ENCODE peak calls at places on chromosome X, in seven cellular contexts. Z is sciatic nerve; J is central memory CD4-positive, alpha-beta T cell; M is progenitor cell of endocrine pancreas; S is KG1; B is GM12865; Q is HFFc6. X is an unnamed sample.
A peak's percentile ranks its signal among the peaks of the same experiment; 100 is the strongest.

GRCh38 chrX:112641449-112641848 is 38.3 kb downstream of the LHFPL1 start:
- DNase-seq in Z (no peak), J (no peak), M (no peak), S (no peak), B (peak; percentile 59), Q (no peak), X (no peak)

GRCh38 chrX:63424063-63424462 is 72.9 kb upstream of the SPIN4 start:
- DNase-seq in Z (no peak), J (no peak), M (no peak), S (no peak), B (no peak), Q (no peak), X (no peak)

GRCh38 chrX:56764153-56764974 is 35.3 kb downstream of the NBDY start:
- DNase-seq in Z (peak; percentile 85), J (peak; percentile 90), M (no peak), S (no peak), B (peak; percentile 92), Q (peak; percentile 51), X (peak; percentile 18)

GRCh38 chrX:12159799-12160198 is 21.5 kb downstream of the FRMPD4 start:
- DNase-seq in Z (no peak), J (no peak), M (no peak), S (no peak), B (no peak), Q (no peak), X (no peak)

GRCh38 chrX:152641256-152641875 is 3.7 kb downstream of the GABRQ start:
- DNase-seq in Z (no peak), J (no peak), M (no peak), S (no peak), B (no peak), Q (no peak), X (no peak)

GRCh38 chrX:21004835-21005234 is 369.4 kb upstream of the CNKSR2 start:
- DNase-seq in Z (no peak), J (no peak), M (no peak), S (no peak), B (no peak), Q (no peak), X (no peak)

GRCh38 chrX:135649561-135649960 is 63.9 kb upstream of the CT45A1 start:
- DNase-seq in Z (no peak), J (no peak), M (no peak), S (no peak), B (no peak), Q (no peak), X (no peak)

GRCh38 chrX:10052906-10053625 is 85.9 kb downstream of the CLDN34 start:
- DNase-seq in Z (peak; percentile 54), J (no peak), M (no peak), S (no peak), B (no peak), Q (peak; percentile 4), X (no peak)

GRCh38 chrX:20665441-20665840 is 398.7 kb upstream of the RPS6KA3 start:
- DNase-seq in Z (no peak), J (no peak), M (no peak), S (no peak), B (no peak), Q (no peak), X (no peak)

GRCh38 chrX:110081740-110082139 is 78.8 kb downstream of the TMEM164 start:
- DNase-seq in Z (no peak), J (no peak), M (no peak), S (no peak), B (no peak), Q (peak; percentile 7), X (no peak)

GRCh38 chrX:48086119-48086518 is 14.7 kb upstream of the ZNF630 start:
- DNase-seq in Z (no peak), J (no peak), M (no peak), S (no peak), B (no peak), Q (no peak), X (no peak)

GRCh38 chrX:53288173-53288572 is 6.8 kb upstream of the IQSEC2 start:
- DNase-seq in Z (no peak), J (peak; percentile 5), M (no peak), S (no peak), B (no peak), Q (no peak), X (no peak)

GRCh38 chrX:150227321-150227860 is 135.7 kb upstream of the MAMLD1 start:
- DNase-seq in Z (no peak), J (no peak), M (no peak), S (no peak), B (no peak), Q (no peak), X (no peak)

GRCh38 chrX:72142931-72143709 is 11.4 kb upstream of the RTL5 start:
- DNase-seq in Z (no peak), J (no peak), M (no peak), S (no peak), B (no peak), Q (no peak), X (no peak)

GRCh38 chrX:146264763-146265375 is 447.2 kb downstream of the SLITRK2 start:
- DNase-seq in Z (no peak), J (no peak), M (no peak), S (no peak), B (no peak), Q (no peak), X (no peak)

GRCh38 chrX:54950730-54951375 is 30.2 kb downstream of the TRO start:
- DNase-seq in Z (no peak), J (no peak), M (no peak), S (no peak), B (no peak), Q (no peak), X (no peak)

GRCh38 chrX:3286196-3286920 is 60.1 kb downstream of the MXRA5 start:
- DNase-seq in Z (no peak), J (no peak), M (no peak), S (no peak), B (no peak), Q (peak; percentile 88), X (no peak)

GRCh38 chrX:45743081-45743533 is 542.4 kb upstream of the DIPK2B start:
- DNase-seq in Z (no peak), J (no peak), M (no peak), S (no peak), B (peak; percentile 10), Q (peak; percentile 78), X (no peak)

GRCh38 chrX:38656350-38656915 is 95.1 kb downstream of the TSPAN7 start:
- DNase-seq in Z (no peak), J (no peak), M (no peak), S (no peak), B (peak; percentile 42), Q (no peak), X (no peak)

GRCh38 chrX:40273356-40274050 is 175.7 kb upstream of the BCOR start:
- DNase-seq in Z (peak; percentile 65), J (no peak), M (no peak), S (peak; percentile 21), B (no peak), Q (no peak), X (no peak)

GRCh38 chrX:16479206-16479869 is 170.6 kb upstream of the S100G start:
- DNase-seq in Z (no peak), J (no peak), M (no peak), S (no peak), B (no peak), Q (peak; percentile 33), X (no peak)

GRCh38 chrX:74422576-74423288 is 1.4 kb downstream of the SLC16A2 start:
- DNase-seq in Z (peak; percentile 69), J (no peak), M (peak; percentile 23), S (no peak), B (peak; percentile 1), Q (peak; percentile 59), X (no peak)

GRCh38 chrX:10482262-10482661 is 138.1 kb downstream of the MID1 start:
- DNase-seq in Z (peak; percentile 72), J (no peak), M (no peak), S (no peak), B (peak; percentile 10), Q (no peak), X (peak; percentile 17)

GRCh38 chrX:10949541-10949940 is 161.6 kb upstream of the HCCS start:
- DNase-seq in Z (no peak), J (no peak), M (no peak), S (no peak), B (no peak), Q (no peak), X (no peak)

GRCh38 chrX:46838482-46838857 is 1.6 kb downstream of the RP2 start:
- DNase-seq in Z (no peak), J (no peak), M (no peak), S (no peak), B (no peak), Q (no peak), X (no peak)